ENCODE peak calls at places on chromosome X, in five cellular contexts. W is fibroblast of pulmonary artery, E is fibroblast of lung, N is aorta, L is cardiac muscle cell. X is an unnamed sample.

GRCh38 chrX:68072016-68072415 is 361.3 kb downstream of the OPHN1 start:
- DNase-seq in W (no peak), E (peak; percentile 17), N (no peak), L (no peak), X (peak; percentile 12)

GRCh38 chrX:153387345-153387744 is 13.8 kb downstream of the PNMA6E start:
- DNase-seq in W (no peak), E (no peak), N (no peak), L (no peak), X (no peak)

GRCh38 chrX:475926-476723 is 89.4 kb upstream of the PPP2R3B start:
- DNase-seq in W (no peak), E (no peak), N (no peak), L (no peak), X (peak; percentile 5)

GRCh38 chrX:66110112-66110511 is 53.9 kb upstream of the HEPH start:
- DNase-seq in W (peak; percentile 44), E (peak; percentile 4), N (no peak), L (peak; percentile 2), X (no peak)

GRCh38 chrX:129738466-129739308 is at the start of gene XPNPEP2:
- DNase-seq in W (peak; percentile 67), E (peak; percentile 80), N (no peak), L (no peak), X (no peak)

GRCh38 chrX:151983186-151983585 is 8.7 kb upstream of the GABRE start:
- DNase-seq in W (no peak), E (no peak), N (no peak), L (no peak), X (no peak)

GRCh38 chrX:107747596-107748161 is 27.9 kb downstream of the TSC22D3 start:
- DNase-seq in W (peak; percentile 60), E (peak; percentile 52), N (peak; percentile 61), L (peak; percentile 65), X (no peak)

GRCh38 chrX:70041993-70042392 is 7.7 kb downstream of the AWAT2 start:
- DNase-seq in W (no peak), E (no peak), N (no peak), L (no peak), X (no peak)

GRCh38 chrX:75155454-75155829 is 641 bp downstream of the ABCB7 start:
- DNase-seq in W (no peak), E (peak; percentile 1), N (no peak), L (no peak), X (no peak)

GRCh38 chrX:90617710-90618325 is 696.1 kb downstream of the TGIF2LX start:
- DNase-seq in W (no peak), E (no peak), N (peak; percentile 59), L (no peak), X (no peak)

GRCh38 chrX:54810532-54810931 is 3.0 kb downstream of the MAGED2 start:
- DNase-seq in W (no peak), E (no peak), N (no peak), L (no peak), X (no peak)
- H3K4me3 ChIP-seq in W (no peak overlapping the region), E (no peak overlapping the region), N (no peak overlapping the region), L (no peak overlapping the region), X (peak overlapping the region; percentile 74)

GRCh38 chrX:72132456-72132855 is 741 bp upstream of the RTL5 start:
- DNase-seq in W (no peak), E (no peak), N (no peak), L (no peak), X (no peak)
- H3K4me3 ChIP-seq in W (peak overlapping the region; percentile 34), E (no peak overlapping the region), N (no peak overlapping the region), L (no peak overlapping the region), X (peak overlapping the region; percentile 35)

DNA sequence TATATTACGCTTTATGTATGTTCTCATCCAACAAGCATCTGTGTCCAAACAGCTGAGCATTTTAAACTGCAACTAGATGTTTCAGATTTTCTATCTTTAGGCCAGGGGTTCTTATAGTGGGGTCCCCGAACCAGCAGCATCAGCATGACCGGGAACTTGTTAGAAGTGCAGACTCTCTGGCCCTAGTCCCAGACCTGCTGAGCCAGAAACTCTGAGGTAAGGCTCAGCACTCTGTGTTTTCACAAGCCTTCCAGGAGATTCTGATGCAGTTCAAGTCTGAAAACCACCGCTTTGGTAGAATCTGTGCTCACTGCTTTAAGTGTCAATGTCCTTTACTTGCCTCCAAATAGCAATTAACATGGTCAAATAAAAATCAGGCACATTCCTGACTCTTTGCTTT is 266.2 kb upstream of the CASK start:
- DNase-seq in W (no peak), E (no peak), N (no peak), L (no peak), X (no peak)
- H3K4me3 ChIP-seq in W (no peak overlapping the region), E (no peak overlapping the region), N (no peak overlapping the region), L (no peak overlapping the region), X (no peak overlapping the region)

GRCh38 chrX:138082881-138083280 is 517.0 kb downstream of the ZIC3 start:
- DNase-seq in W (no peak), E (no peak), N (no peak), L (no peak), X (no peak)
- H3K4me3 ChIP-seq in W (no peak overlapping the region), E (no peak overlapping the region), N (no peak overlapping the region), L (no peak overlapping the region), X (no peak overlapping the region)

GRCh38 chrX:16797358-16797757 is 11.1 kb downstream of the TXLNG start:
- DNase-seq in W (peak; percentile 12), E (peak; percentile 62), N (no peak), L (no peak), X (no peak)
- H3K4me3 ChIP-seq in W (no peak overlapping the region), E (no peak overlapping the region), N (no peak overlapping the region), L (no peak overlapping the region), X (no peak overlapping the region)